ENCODE peak calls at places on chromosomes 5 and 9, in eight cellular contexts. One of them, this sample, is unnamed.

GRCh38 chr9:98189412-98189811 is 3.0 kb downstream of the CORO2A start:
- DNase-seq in NCI-H1694 treated with DMSO at 0.1 percent for 48 hours: no peak
- DNase-seq in fibroblast of the aortic adventitia: no peak
- DNase-seq in epithelial cell of esophagus: no peak
- DNase-seq in KG1: no peak
- DNase-seq in nucleus accumbens: no peak
- DNase-seq in NCI-H524: no peak
- DNase-seq in HFFc6: no peak
- DNase-seq in this sample: no peak

GRCh38 chr9:111362526-111362925 is 32.5 kb upstream of the OR2K2 start:
- DNase-seq in fibroblast of the aortic adventitia: no peak
- DNase-seq in epithelial cell of esophagus: no peak
- DNase-seq in KG1: no peak
- DNase-seq in NCI-H524: no peak
- DNase-seq in NCI-H1694 treated with DMSO at 0.1 percent for 48 hours: no peak
- DNase-seq in nucleus accumbens: no peak
- DNase-seq in HFFc6: peak
- DNase-seq in this sample: no peak

GRCh38 chr5:142743677-142744441 is 26.3 kb upstream of the ARHGAP26 start:
- DNase-seq in nucleus accumbens: no peak
- DNase-seq in epithelial cell of esophagus: peak
- DNase-seq in KG1: no peak
- DNase-seq in NCI-H524: no peak
- DNase-seq in HFFc6: no peak
- DNase-seq in NCI-H1694 treated with DMSO at 0.1 percent for 48 hours: no peak
- DNase-seq in fibroblast of the aortic adventitia: peak
- DNase-seq in this sample: no peak

GRCh38 chr9:581673-582497 is 259.6 kb upstream of the DMRT1 start:
- DNase-seq in epithelial cell of esophagus: no peak
- DNase-seq in KG1: no peak
- DNase-seq in fibroblast of the aortic adventitia: no peak
- DNase-seq in NCI-H524: no peak
- DNase-seq in NCI-H1694 treated with DMSO at 0.1 percent for 48 hours: no peak
- DNase-seq in nucleus accumbens: no peak
- DNase-seq in HFFc6: no peak
- DNase-seq in this sample: no peak

GRCh38 chr5:142720561-142721275 is 34.8 kb upstream of the FGF1 start:
- DNase-seq in epithelial cell of esophagus: peak
- DNase-seq in NCI-H524: no peak
- DNase-seq in NCI-H1694 treated with DMSO at 0.1 percent for 48 hours: no peak
- DNase-seq in KG1: no peak
- DNase-seq in nucleus accumbens: no peak
- DNase-seq in HFFc6: no peak
- DNase-seq in fibroblast of the aortic adventitia: no peak
- DNase-seq in this sample: no peak

GRCh38 chr5:174106997-174107655 is 61.6 kb downstream of the NSG2 start:
- DNase-seq in NCI-H524: no peak
- DNase-seq in fibroblast of the aortic adventitia: no peak
- DNase-seq in KG1: no peak
- DNase-seq in epithelial cell of esophagus: no peak
- DNase-seq in HFFc6: no peak
- DNase-seq in nucleus accumbens: no peak
- DNase-seq in NCI-H1694 treated with DMSO at 0.1 percent for 48 hours: no peak
- DNase-seq in this sample: no peak

GRCh38 chr9:69180670-69181069 is 6.6 kb downstream of the TJP2 start:
- DNase-seq in NCI-H1694 treated with DMSO at 0.1 percent for 48 hours: no peak
- DNase-seq in NCI-H524: no peak
- DNase-seq in fibroblast of the aortic adventitia: peak
- DNase-seq in KG1: no peak
- DNase-seq in epithelial cell of esophagus: peak
- DNase-seq in nucleus accumbens: no peak
- DNase-seq in HFFc6: peak
- DNase-seq in this sample: no peak

GRCh38 chr5:93279292-93279974 is 301.6 kb downstream of the NR2F1-AS1 start:
- DNase-seq in nucleus accumbens: no peak
- DNase-seq in NCI-H1694 treated with DMSO at 0.1 percent for 48 hours: peak
- DNase-seq in NCI-H524: no peak
- DNase-seq in HFFc6: peak
- DNase-seq in epithelial cell of esophagus: no peak
- DNase-seq in KG1: no peak
- DNase-seq in fibroblast of the aortic adventitia: peak
- DNase-seq in this sample: no peak

GRCh38 chr9:2559212-2560152 is 62.1 kb upstream of the VLDLR start:
- DNase-seq in NCI-H1694 treated with DMSO at 0.1 percent for 48 hours: peak
- DNase-seq in nucleus accumbens: peak
- DNase-seq in epithelial cell of esophagus: peak
- DNase-seq in HFFc6: peak
- DNase-seq in KG1: no peak
- DNase-seq in fibroblast of the aortic adventitia: peak
- DNase-seq in NCI-H524: peak
- DNase-seq in this sample: peak

GRCh38 chr5:142235050-142235797 is 89.6 kb downstream of the SPRY4 start:
- DNase-seq in KG1: no peak
- DNase-seq in nucleus accumbens: no peak
- DNase-seq in fibroblast of the aortic adventitia: peak
- DNase-seq in NCI-H1694 treated with DMSO at 0.1 percent for 48 hours: no peak
- DNase-seq in epithelial cell of esophagus: peak
- DNase-seq in HFFc6: no peak
- DNase-seq in NCI-H524: no peak
- DNase-seq in this sample: no peak

GRCh38 chr5:89733772-89734171 is 675.8 kb downstream of the CETN3 start:
- DNase-seq in HFFc6: no peak
- DNase-seq in epithelial cell of esophagus: no peak
- DNase-seq in nucleus accumbens: no peak
- DNase-seq in NCI-H524: no peak
- DNase-seq in NCI-H1694 treated with DMSO at 0.1 percent for 48 hours: no peak
- DNase-seq in fibroblast of the aortic adventitia: no peak
- DNase-seq in KG1: no peak
- DNase-seq in this sample: no peak

GRCh38 chr5:109453251-109453650 is 43.5 kb upstream of the PJA2 start:
- DNase-seq in fibroblast of the aortic adventitia: no peak
- DNase-seq in HFFc6: no peak
- DNase-seq in NCI-H524: no peak
- DNase-seq in epithelial cell of esophagus: no peak
- DNase-seq in nucleus accumbens: no peak
- DNase-seq in KG1: no peak
- DNase-seq in NCI-H1694 treated with DMSO at 0.1 percent for 48 hours: no peak
- DNase-seq in this sample: no peak

GRCh38 chr5:129996896-129997295 is 92.6 kb downstream of the CHSY3 start:
- DNase-seq in epithelial cell of esophagus: peak
- DNase-seq in NCI-H524: no peak
- DNase-seq in NCI-H1694 treated with DMSO at 0.1 percent for 48 hours: no peak
- DNase-seq in fibroblast of the aortic adventitia: peak
- DNase-seq in nucleus accumbens: no peak
- DNase-seq in KG1: no peak
- DNase-seq in HFFc6: no peak
- DNase-seq in this sample: no peak

GRCh38 chr5:999724-1000123 is 8.9 kb upstream of the NKD2 start:
- DNase-seq in HFFc6: no peak
- DNase-seq in fibroblast of the aortic adventitia: no peak
- DNase-seq in nucleus accumbens: no peak
- DNase-seq in KG1: no peak
- DNase-seq in NCI-H524: no peak
- DNase-seq in epithelial cell of esophagus: no peak
- DNase-seq in NCI-H1694 treated with DMSO at 0.1 percent for 48 hours: no peak
- DNase-seq in this sample: no peak

GRCh38 chr5:134965271-134965825 is 2.4 kb upstream of the CATSPER3 start:
- DNase-seq in NCI-H524: no peak
- DNase-seq in NCI-H1694 treated with DMSO at 0.1 percent for 48 hours: no peak
- DNase-seq in HFFc6: no peak
- DNase-seq in fibroblast of the aortic adventitia: no peak
- DNase-seq in KG1: no peak
- DNase-seq in nucleus accumbens: no peak
- DNase-seq in epithelial cell of esophagus: no peak
- DNase-seq in this sample: no peak

GRCh38 chr5:102865171-102865509 is 110.0 kb downstream of the PAM start:
- DNase-seq in epithelial cell of esophagus: no peak
- DNase-seq in HFFc6: peak
- DNase-seq in NCI-H1694 treated with DMSO at 0.1 percent for 48 hours: no peak
- DNase-seq in nucleus accumbens: no peak
- DNase-seq in NCI-H524: no peak
- DNase-seq in KG1: no peak
- DNase-seq in fibroblast of the aortic adventitia: peak
- DNase-seq in this sample: no peak

GRCh38 chr5:150215978-150216944 is 26.4 kb downstream of the SLC6A7 start:
- DNase-seq in HFFc6: no peak
- DNase-seq in NCI-H524: no peak
- DNase-seq in fibroblast of the aortic adventitia: peak
- DNase-seq in NCI-H1694 treated with DMSO at 0.1 percent for 48 hours: no peak
- DNase-seq in nucleus accumbens: no peak
- DNase-seq in KG1: no peak
- DNase-seq in epithelial cell of esophagus: no peak
- DNase-seq in this sample: no peak

GRCh38 chr5:14011089-14012004 is 66.9 kb upstream of the DNAH5 start:
- DNase-seq in NCI-H524: peak
- DNase-seq in epithelial cell of esophagus: peak
- DNase-seq in KG1: peak
- DNase-seq in NCI-H1694 treated with DMSO at 0.1 percent for 48 hours: peak
- DNase-seq in HFFc6: peak
- DNase-seq in nucleus accumbens: peak
- DNase-seq in fibroblast of the aortic adventitia: peak
- DNase-seq in this sample: peak

GRCh38 chr9:120153258-120153657 is 426.7 kb downstream of the CDK5RAP2 start:
- DNase-seq in NCI-H1694 treated with DMSO at 0.1 percent for 48 hours: no peak
- DNase-seq in HFFc6: no peak
- DNase-seq in KG1: no peak
- DNase-seq in NCI-H524: no peak
- DNase-seq in nucleus accumbens: no peak
- DNase-seq in epithelial cell of esophagus: no peak
- DNase-seq in fibroblast of the aortic adventitia: no peak
- DNase-seq in this sample: no peak

GRCh38 chr9:126629007-126629674 is 15.4 kb downstream of the LMX1B start:
- DNase-seq in nucleus accumbens: no peak
- DNase-seq in NCI-H524: no peak
- DNase-seq in NCI-H1694 treated with DMSO at 0.1 percent for 48 hours: no peak
- DNase-seq in epithelial cell of esophagus: no peak
- DNase-seq in fibroblast of the aortic adventitia: no peak
- DNase-seq in KG1: no peak
- DNase-seq in HFFc6: no peak
- DNase-seq in this sample: no peak

GRCh38 chr9:109307380-109308240 is 13.2 kb downstream of the EPB41L4B start:
- DNase-seq in NCI-H524: no peak
- DNase-seq in epithelial cell of esophagus: no peak
- DNase-seq in KG1: no peak
- DNase-seq in nucleus accumbens: no peak
- DNase-seq in fibroblast of the aortic adventitia: no peak
- DNase-seq in NCI-H1694 treated with DMSO at 0.1 percent for 48 hours: no peak
- DNase-seq in HFFc6: no peak
- DNase-seq in this sample: no peak

GRCh38 chr5:64939772-64940510 is 171.2 kb downstream of the CWC27 start:
- DNase-seq in nucleus accumbens: no peak
- DNase-seq in NCI-H1694 treated with DMSO at 0.1 percent for 48 hours: no peak
- DNase-seq in fibroblast of the aortic adventitia: peak
- DNase-seq in NCI-H524: no peak
- DNase-seq in epithelial cell of esophagus: peak
- DNase-seq in HFFc6: no peak
- DNase-seq in KG1: no peak
- DNase-seq in this sample: no peak

GRCh38 chr5:57745676-57746075 is 263.1 kb upstream of the ACTBL2 start:
- DNase-seq in KG1: no peak
- DNase-seq in fibroblast of the aortic adventitia: no peak
- DNase-seq in NCI-H524: no peak
- DNase-seq in nucleus accumbens: no peak
- DNase-seq in NCI-H1694 treated with DMSO at 0.1 percent for 48 hours: no peak
- DNase-seq in epithelial cell of esophagus: no peak
- DNase-seq in HFFc6: no peak
- DNase-seq in this sample: no peak

GRCh38 chr9:113577525-113578261 is 114.2 kb downstream of the RGS3 start:
- DNase-seq in NCI-H524: no peak
- DNase-seq in HFFc6: peak
- DNase-seq in fibroblast of the aortic adventitia: peak
- DNase-seq in nucleus accumbens: no peak
- DNase-seq in NCI-H1694 treated with DMSO at 0.1 percent for 48 hours: no peak
- DNase-seq in epithelial cell of esophagus: no peak
- DNase-seq in KG1: no peak
- DNase-seq in this sample: no peak

GRCh38 chr9:121300283-121301119 is 32.5 kb downstream of the GSN start:
- DNase-seq in KG1: no peak
- DNase-seq in fibroblast of the aortic adventitia: no peak
- DNase-seq in nucleus accumbens: no peak
- DNase-seq in NCI-H1694 treated with DMSO at 0.1 percent for 48 hours: no peak
- DNase-seq in NCI-H524: no peak
- DNase-seq in HFFc6: no peak
- DNase-seq in epithelial cell of esophagus: no peak
- DNase-seq in this sample: no peak

GRCh38 chr5:34552129-34552528 is 104.0 kb upstream of the RAI14 start:
- DNase-seq in KG1: no peak
- DNase-seq in nucleus accumbens: no peak
- DNase-seq in NCI-H524: no peak
- DNase-seq in HFFc6: no peak
- DNase-seq in fibroblast of the aortic adventitia: peak
- DNase-seq in epithelial cell of esophagus: no peak
- DNase-seq in NCI-H1694 treated with DMSO at 0.1 percent for 48 hours: no peak
- DNase-seq in this sample: peak

GRCh38 chr5:64210866-64211265 is 45.2 kb downstream of the RNF180 start:
- DNase-seq in NCI-H524: no peak
- DNase-seq in HFFc6: peak
- DNase-seq in KG1: no peak
- DNase-seq in fibroblast of the aortic adventitia: peak
- DNase-seq in NCI-H1694 treated with DMSO at 0.1 percent for 48 hours: no peak
- DNase-seq in epithelial cell of esophagus: peak
- DNase-seq in nucleus accumbens: no peak
- DNase-seq in this sample: no peak

GRCh38 chr5:41414598-41414997 is 95.8 kb downstream of the PLCXD3 start:
- DNase-seq in NCI-H1694 treated with DMSO at 0.1 percent for 48 hours: no peak
- DNase-seq in HFFc6: peak
- DNase-seq in KG1: no peak
- DNase-seq in epithelial cell of esophagus: peak
- DNase-seq in fibroblast of the aortic adventitia: peak
- DNase-seq in nucleus accumbens: no peak
- DNase-seq in NCI-H524: no peak
- DNase-seq in this sample: no peak

This sample was measured in anterior cingulate cortex.